ENCODE peak calls at places on chromosomes 16 and 17, in ten cellular contexts. One of them, this sample, is unnamed.

GRCh38 chr16:84983308-84983707 is 28.0 kb downstream of the ZDHHC7 start:
- DNase-seq in anterior cingulate cortex: no peak
- DNase-seq in transverse colon: no peak
- DNase-seq in testis: no peak
- DNase-seq in Calu3: no peak
- DNase-seq in T-helper 2 cell: no peak
- DNase-seq in lower leg skin: no peak
- DNase-seq in T1000: no peak
- DNase-seq in WTC11: no peak
- DNase-seq in GM10248: no peak
- DNase-seq in this sample: no peak

GRCh38 chr16:53131363-53132071 is 76.7 kb downstream of the CHD9 start:
- DNase-seq in anterior cingulate cortex: peak; percentile 29
- DNase-seq in transverse colon: peak; percentile 71
- DNase-seq in testis: peak; percentile 62
- DNase-seq in Calu3: peak; percentile 56
- DNase-seq in T-helper 2 cell: peak; percentile 49
- DNase-seq in lower leg skin: peak; percentile 65
- DNase-seq in T1000: peak; percentile 22
- DNase-seq in WTC11: peak; percentile 30
- DNase-seq in GM10248: peak; percentile 67
- DNase-seq in this sample: peak; percentile 90

GRCh38 chr17:32807577-32807976 is 69.3 kb downstream of the MYO1D start:
- DNase-seq in anterior cingulate cortex: no peak
- DNase-seq in transverse colon: no peak
- DNase-seq in testis: no peak
- DNase-seq in Calu3: no peak
- DNase-seq in T-helper 2 cell: no peak
- DNase-seq in lower leg skin: no peak
- DNase-seq in T1000: no peak
- DNase-seq in WTC11: no peak
- DNase-seq in GM10248: no peak
- DNase-seq in this sample: no peak

GRCh38 chr16:3824121-3824795 is 56.3 kb downstream of the CREBBP start:
- DNase-seq in anterior cingulate cortex: peak; percentile 12
- DNase-seq in transverse colon: no peak
- DNase-seq in testis: peak; percentile 36
- DNase-seq in Calu3: no peak
- DNase-seq in T-helper 2 cell: no peak
- DNase-seq in lower leg skin: no peak
- DNase-seq in T1000: no peak
- DNase-seq in WTC11: no peak
- DNase-seq in GM10248: no peak
- DNase-seq in this sample: no peak

GRCh38 chr16:66489385-66489784 is 60.5 kb downstream of the TK2 start:
- DNase-seq in anterior cingulate cortex: no peak
- DNase-seq in transverse colon: no peak
- DNase-seq in testis: no peak
- DNase-seq in Calu3: no peak
- DNase-seq in T-helper 2 cell: no peak
- DNase-seq in lower leg skin: no peak
- DNase-seq in T1000: no peak
- DNase-seq in WTC11: no peak
- DNase-seq in GM10248: no peak
- DNase-seq in this sample: no peak

GRCh38 chr16:719815-720506 is 985 bp upstream of the ANTKMT start:
- DNase-seq in anterior cingulate cortex: peak; percentile 62
- DNase-seq in transverse colon: peak; percentile 34
- DNase-seq in testis: no peak
- DNase-seq in Calu3: peak; percentile 62
- DNase-seq in T-helper 2 cell: peak; percentile 53
- DNase-seq in lower leg skin: no peak
- DNase-seq in T1000: no peak
- DNase-seq in WTC11: no peak
- DNase-seq in GM10248: no peak
- DNase-seq in this sample: no peak

GRCh38 chr17:42706732-42707131 is 24.4 kb downstream of the CNTNAP1 start:
- DNase-seq in anterior cingulate cortex: no peak
- DNase-seq in transverse colon: no peak
- DNase-seq in testis: no peak
- DNase-seq in Calu3: no peak
- DNase-seq in T-helper 2 cell: peak; percentile 52
- DNase-seq in lower leg skin: no peak
- DNase-seq in T1000: no peak
- DNase-seq in WTC11: no peak
- DNase-seq in GM10248: no peak
- DNase-seq in this sample: no peak

GRCh38 chr17:13509561-13509960 is 92.2 kb downstream of the HS3ST3A1 start:
- DNase-seq in anterior cingulate cortex: no peak
- DNase-seq in transverse colon: no peak
- DNase-seq in testis: no peak
- DNase-seq in Calu3: no peak
- DNase-seq in T-helper 2 cell: no peak
- DNase-seq in lower leg skin: no peak
- DNase-seq in T1000: no peak
- DNase-seq in WTC11: no peak
- DNase-seq in GM10248: no peak
- DNase-seq in this sample: no peak

GRCh38 chr17:28033972-28034714 is 8.3 kb upstream of the NLK start:
- DNase-seq in anterior cingulate cortex: peak; percentile 69
- DNase-seq in transverse colon: no peak
- DNase-seq in testis: no peak
- DNase-seq in Calu3: no peak
- DNase-seq in T-helper 2 cell: no peak
- DNase-seq in lower leg skin: no peak
- DNase-seq in T1000: no peak
- DNase-seq in WTC11: no peak
- DNase-seq in GM10248: no peak
- DNase-seq in this sample: no peak

GRCh38 chr16:72372082-72372615 is 200.2 kb upstream of the PMFBP1 start:
- DNase-seq in anterior cingulate cortex: no peak
- DNase-seq in transverse colon: no peak
- DNase-seq in testis: no peak
- DNase-seq in Calu3: no peak
- DNase-seq in T-helper 2 cell: no peak
- DNase-seq in lower leg skin: no peak
- DNase-seq in T1000: no peak
- DNase-seq in WTC11: no peak
- DNase-seq in GM10248: no peak
- DNase-seq in this sample: no peak